ENCODE peak calls at places on chromosome 16, in ten cellular contexts. N is Caco-2; S is CD8-positive, alpha-beta T cell; L is ovary; B is heart right ventricle; Z is bronchial epithelial cell; D is A673; K is pancreas; E is effector memory CD4-positive, alpha-beta T cell; R is neural progenitor cell. X is an unnamed sample. For H3K27me3, the result is how much of the 10 kb centered on the place peaks cover.

GRCh38 chr16:66923247-66923851 is 2.0 kb downstream of the RRAD start:
- DNase-seq in E (no peak), S (no peak), K (no peak), B (peak), N (no peak), Z (no peak), D (peak), R (no peak), L (peak), X (no peak)

GRCh38 chr16:12067714-12068401 is 91.3 kb downstream of the SNX29 start:
- DNase-seq in K (no peak), D (peak), S (peak), Z (peak), B (no peak), N (peak), E (no peak), L (peak), R (peak), X (no peak)

GRCh38 chr16:68800257-68800875 is 43.0 kb upstream of the TANGO6 start:
- DNase-seq in R (peak), E (no peak), Z (peak), L (peak), D (peak), B (no peak), K (no peak), N (peak), S (no peak), X (no peak)

GRCh38 chr16:73196670-73197069 is 148.7 kb upstream of the ZFHX3 start:
- DNase-seq in B (peak), D (peak), N (peak), Z (peak), L (peak), S (no peak), R (peak), K (no peak), E (no peak), X (no peak)

GRCh38 chr16:22635345-22635744 is 124.7 kb downstream of the NPIPB5 start:
- DNase-seq in S (no peak), Z (no peak), L (no peak), D (no peak), K (no peak), E (no peak), N (no peak), B (no peak), R (no peak), X (no peak)

GRCh38 chr16:11133344-11133921 is 122.6 kb downstream of the SOCS1 start:
- DNase-seq in K (peak), Z (peak), N (peak), R (no peak), E (no peak), L (peak), D (peak), B (peak), S (no peak), X (no peak)

GRCh38 chr16:10738231-10739077 is 5.2 kb upstream of the NUBP1 start:
- DNase-seq in S (peak), E (no peak), Z (peak), B (peak), K (no peak), L (peak), R (no peak), D (no peak), N (peak), X (no peak)

GRCh38 chr16:29811896-29812665 is at the start of gene PRRT2:
- DNase-seq in N (peak), K (no peak), B (peak), E (no peak), S (peak), D (peak), Z (no peak), L (peak), R (peak), X (no peak)

GRCh38 chr16:67034478-67034877 is 5.5 kb downstream of the CBFB start:
- DNase-seq in N (no peak), K (no peak), L (no peak), S (no peak), R (no peak), D (peak), B (no peak), E (no peak), Z (peak), X (no peak)

GRCh38 chr16:19607610-19608280 is 52.2 kb downstream of the VPS35L start:
- DNase-seq in K (no peak), S (no peak), Z (no peak), N (no peak), D (no peak), E (no peak), L (no peak), B (no peak), R (no peak), X (no peak)

GRCh38 chr16:53816211-53816610 is 112.3 kb downstream of the FTO start:
- DNase-seq in K (no peak), L (no peak), R (no peak), B (no peak), D (no peak), N (no peak), S (no peak), E (no peak), Z (no peak), X (no peak)

GRCh38 chr16:14369734-14370598 is 260.1 kb downstream of the PARN start:
- DNase-seq in B (peak), S (no peak), Z (no peak), K (no peak), N (no peak), L (peak), E (no peak), D (no peak), R (no peak), X (no peak)

GRCh38 chr16:74190292-74190691 is 106.3 kb upstream of the PSMD7 start:
- DNase-seq in L (no peak), Z (no peak), N (no peak), S (no peak), B (no peak), D (no peak), K (no peak), E (no peak), R (no peak), X (no peak)

GRCh38 chr16:74774223-74775139 is at the start of gene FA2H:
- DNase-seq in N (peak), E (peak), Z (peak), L (peak), K (peak), B (peak), D (peak), R (peak), S (peak), X (no peak)

GRCh38 chr16:53156516-53156915 is 101.7 kb downstream of the CHD9 start:
- DNase-seq in B (no peak), R (no peak), D (no peak), E (no peak), K (no peak), N (no peak), Z (no peak), L (no peak), S (no peak), X (no peak)

GRCh38 chr16:69334696-69335095 is 4.3 kb upstream of the PDF start:
- DNase-seq in Z (no peak), K (peak), S (no peak), D (no peak), R (no peak), L (no peak), B (no peak), N (no peak), E (no peak), X (no peak)

GRCh38 chr16:30369091-30369937 is 980 bp downstream of the TBC1D10B start:
- DNase-seq in L (no peak), N (no peak), D (no peak), B (no peak), R (peak), S (no peak), E (no peak), K (no peak), Z (no peak), X (no peak)

GRCh38 chr16:26505501-26505900 is 561.2 kb upstream of the C16orf82 start:
- DNase-seq in K (no peak), N (no peak), S (no peak), D (no peak), L (no peak), Z (no peak), B (no peak), R (peak), E (no peak), X (no peak)

GRCh38 chr16:51151951-51152663 is 1.0 kb upstream of the SALL1 start:
- DNase-seq in K (peak), S (no peak), Z (no peak), E (no peak), N (no peak), D (peak), B (peak), R (peak), L (peak), X (no peak)

GRCh38 chr16:30930160-30930571 is 6.8 kb downstream of the FBXL19 start:
- DNase-seq in L (peak), B (no peak), D (no peak), Z (no peak), N (no peak), K (no peak), S (no peak), E (no peak), R (no peak), X (no peak)

GRCh38 chr16:69465083-69465721 is 40.8 kb downstream of the CYB5B start:
- DNase-seq in L (no peak), N (peak), Z (no peak), K (no peak), E (no peak), S (peak), R (no peak), B (no peak), D (no peak), X (no peak)

GRCh38 chr16:19077879-19078278 is 10.5 kb downstream of the COQ7 start:
- DNase-seq in D (no peak), R (no peak), S (no peak), E (no peak), K (no peak), N (no peak), L (no peak), Z (no peak), B (no peak), X (no peak)

GRCh38 chr16:15509593-15510520 is 75.5 kb downstream of the BMERB1 start:
- DNase-seq in S (peak), N (no peak), K (no peak), E (no peak), R (peak), L (no peak), B (no peak), D (peak), Z (no peak), X (no peak)

GRCh38 chr16:28910046-28911031 is 14.7 kb downstream of the RABEP2 start:
- DNase-seq in E (no peak), Z (peak), N (no peak), R (no peak), B (no peak), L (no peak), S (no peak), K (no peak), D (no peak), X (no peak)

GRCh38 chr16:11672206-11673090 is 4.2 kb downstream of the SNN start:
- DNase-seq in S (peak), B (peak), Z (no peak), D (no peak), L (no peak), R (no peak), E (no peak), K (no peak), N (no peak), X (no peak)

GRCh38 chr16:81581107-81581506 is 136.5 kb downstream of the CMIP start:
- DNase-seq in B (no peak), E (no peak), D (no peak), S (no peak), K (no peak), R (no peak), N (peak), L (no peak), Z (peak), X (no peak)

GRCh38 chr16:12508054-12508453 is 295.6 kb downstream of the CPPED1 start:
- DNase-seq in K (peak), E (no peak), B (no peak), S (no peak), Z (no peak), D (no peak), L (no peak), N (no peak), R (no peak), X (no peak)

GRCh38 chr16:30186444-30186781 is 3.0 kb downstream of the CORO1A start:
- DNase-seq in E (no peak), B (no peak), L (no peak), K (no peak), S (no peak), N (no peak), R (no peak), D (no peak), Z (no peak), X (no peak)

GRCh38 chr16:8798535-8799157 is 1.0 kb downstream of the PMM2 start:
- DNase-seq in L (no peak), D (no peak), E (no peak), B (no peak), S (no peak), R (no peak), N (no peak), Z (no peak), K (no peak), X (no peak)

GRCh38 chr16:63890072-63890471 is 1231.8 kb downstream of the CDH11 start:
- DNase-seq in D (no peak), B (no peak), Z (peak), L (peak), K (no peak), S (no peak), R (no peak), E (no peak), N (no peak), X (no peak)

GRCh38 chr16:58635502-58635901 is 5.9 kb upstream of the CNOT1 start:
- DNase-seq in Z (no peak), E (no peak), S (no peak), B (no peak), N (no peak), L (no peak), D (no peak), R (no peak), K (no peak), X (no peak)

GRCh38 chr16:46743232-46743719 is 4.9 kb downstream of the MYLK3 start:
- DNase-seq in R (no peak), D (no peak), B (peak), L (no peak), K (peak), S (no peak), Z (peak), E (no peak), N (peak), X (no peak)

GRCh38 chr16:79897087-79897443 is 296.5 kb upstream of the MAF start:
- DNase-seq in K (no peak), L (no peak), D (no peak), N (no peak), R (no peak), E (no peak), Z (no peak), S (no peak), B (no peak), X (no peak)

GRCh38 chr16:67111951-67112444 is 2.3 kb downstream of the PHAF1 start:
- DNase-seq in E (no peak), K (no peak), D (no peak), N (no peak), L (no peak), R (no peak), Z (no peak), S (no peak), B (no peak), X (no peak)

GRCh38 chr16:74461826-74462225 is 40.5 kb upstream of the CLEC18B start:
- DNase-seq in L (no peak), N (no peak), K (no peak), B (no peak), E (no peak), R (no peak), D (no peak), Z (no peak), S (no peak), X (no peak)

GRCh38 chr16:89174055-89174827 is 2.7 kb downstream of the CDH15 start:
- DNase-seq in L (no peak), R (no peak), S (peak), D (no peak), N (no peak), K (no peak), E (no peak), Z (no peak), B (no peak), X (no peak)

GRCh38 chr16:89174877-89175276 is 3.3 kb downstream of the CDH15 start:
- DNase-seq in Z (no peak), S (peak), R (no peak), D (no peak), N (no peak), K (no peak), L (no peak), E (no peak), B (no peak), X (no peak)

GRCh38 chr16:89172901-89173628 is 1.5 kb downstream of the CDH15 start:
- DNase-seq in B (no peak), K (no peak), N (no peak), E (no peak), D (no peak), S (no peak), Z (no peak), L (no peak), R (peak), X (no peak)

GRCh38 chr16:89172171-89172900 is 788 bp downstream of the CDH15 start:
- DNase-seq in K (no peak), B (no peak), N (no peak), L (no peak), D (no peak), R (no peak), E (no peak), Z (no peak), S (no peak), X (no peak)

GRCh38 chr16:89173629-89173921 is 2.0 kb downstream of the CDH15 start:
- DNase-seq in K (no peak), R (no peak), E (no peak), S (no peak), Z (no peak), L (no peak), N (no peak), D (no peak), B (no peak), X (no peak)
- H3K27me3 ChIP-seq in K (under half), R (under half), E (under half), S (under half), Z (under half), L (under half), N (under half), D (under half), B (half or more), X (under half)

DNA sequence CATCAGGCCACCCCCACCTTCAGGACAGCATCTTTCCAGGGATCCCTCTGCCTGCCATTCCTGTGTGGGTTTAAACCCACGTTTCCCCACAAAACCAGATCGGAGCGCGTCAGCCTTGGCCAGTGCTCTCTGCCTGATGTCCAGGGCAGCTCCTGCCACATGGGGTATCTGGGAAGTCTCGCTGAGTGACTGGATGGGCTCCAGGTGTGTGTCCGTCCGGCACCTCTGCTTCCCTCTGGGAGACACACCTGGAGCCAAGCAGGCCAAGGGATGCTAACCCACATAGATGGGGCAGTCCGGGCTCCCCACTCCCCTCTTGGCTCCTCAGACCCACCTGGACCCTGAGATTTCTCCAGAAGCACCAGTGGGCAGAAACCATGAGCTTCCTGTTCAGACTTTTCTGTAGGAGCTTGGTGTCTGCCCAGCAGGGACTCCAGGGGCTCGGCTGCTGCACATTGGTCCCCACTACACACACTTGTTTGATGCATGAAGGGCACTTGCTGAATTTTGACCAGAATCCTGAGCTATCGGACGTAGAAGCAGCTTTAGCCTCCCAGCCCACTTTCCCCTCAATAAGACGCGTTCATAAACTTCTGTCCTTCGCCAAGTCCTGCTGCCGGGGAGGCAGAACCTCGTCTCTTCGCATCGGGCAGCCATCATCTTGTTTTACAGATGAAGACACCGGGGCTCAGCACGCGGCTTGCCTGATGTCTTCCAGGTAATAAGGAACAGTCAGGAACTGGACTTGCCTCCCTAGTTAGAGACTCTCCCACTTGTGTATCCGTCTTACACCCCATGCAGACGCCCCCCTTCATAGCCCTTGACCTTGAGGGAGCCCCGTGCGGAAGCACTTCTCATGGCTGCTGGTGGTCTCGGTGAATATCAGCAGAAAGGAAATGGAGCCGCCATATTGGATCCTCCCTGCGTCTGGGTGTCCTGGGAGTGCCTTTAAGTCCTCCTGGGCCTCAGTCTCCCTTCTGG is 91.6 kb upstream of the ZNF469 start:
- DNase-seq in B (no peak), D (no peak), L (no peak), Z (no peak), K (peak), N (no peak), S (no peak), R (no peak), E (no peak), X (no peak)
- H3K27me3 ChIP-seq in B (under half), D (under half), L (under half), Z (under half), K (under half), N (under half), S (under half), R (under half), E (under half), X (under half)

GRCh38 chr16:85836706-85837582 is 37.4 kb downstream of the COX4I1 start:
- DNase-seq in Z (no peak), R (no peak), K (peak), S (no peak), L (no peak), D (no peak), B (no peak), E (no peak), N (no peak), X (no peak)
- H3K27me3 ChIP-seq in Z (under half), R (under half), K (under half), S (under half), L (under half), D (under half), B (under half), E (under half), N (under half), X (under half)

DNA sequence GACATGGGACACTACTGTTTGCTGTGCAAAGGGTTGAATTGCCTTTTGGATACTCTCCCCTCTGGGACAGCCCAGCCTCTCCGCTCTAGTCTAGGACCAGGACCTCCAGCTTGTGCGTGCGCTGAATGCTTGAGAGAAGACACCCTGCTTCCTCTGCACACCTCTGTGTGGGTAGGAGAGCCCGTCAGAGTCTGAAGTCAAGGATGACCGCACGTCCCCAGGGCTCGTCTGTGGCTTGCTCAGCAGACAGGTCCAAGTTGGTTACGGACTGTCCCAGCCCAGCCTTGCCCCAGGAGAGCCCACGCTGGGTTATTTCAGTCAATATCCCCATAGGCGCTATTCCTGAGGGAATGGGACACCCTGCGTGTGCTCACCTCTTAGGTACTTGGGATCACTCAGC is 3.7 kb downstream of the C16orf89 start:
- DNase-seq in K (no peak), L (no peak), S (no peak), N (no peak), D (no peak), Z (no peak), B (no peak), R (no peak), E (no peak), X (no peak)
- H3K27me3 ChIP-seq in K (under half), L (under half), S (under half), N (under half), D (under half), Z (under half), B (under half), R (under half), E (under half), X (under half)

GRCh38 chr16:1045363-1046270 is 26.9 kb upstream of the SSTR5 start:
- DNase-seq in B (no peak), Z (no peak), L (no peak), N (no peak), K (no peak), R (no peak), E (no peak), D (no peak), S (no peak), X (no peak)
- H3K27me3 ChIP-seq in B (half or more), Z (under half), L (under half), N (under half), K (under half), R (under half), E (under half), D (under half), S (under half), X (under half)

X was measured in esophagus squamous epithelium.